ENCODE peak calls at places on chromosomes 12 and 14, in six cellular contexts. W is fibroblast of mammary gland; X is lower lobe of right lung; Y is psoas muscle; U is mucosa of descending colon; I is stimulated activated CD8-positive, alpha-beta memory T cell treated with anti-CD3 and anti-CD28 coated beads, Interleukin-12 subunit alpha, Interleukin-12 subunit beta, amount 100 ng/mL, for 1 hour. M is an unnamed sample.

GRCh38 chr14:24607081-24607480 is 2.4 kb downstream of the GZMH start:
- DNase-seq in W (no peak), I (no peak), Y (no peak), U (no peak), X (no peak), M (no peak)

GRCh38 chr12:122958198-122958888 is 7.9 kb downstream of the ABCB9 start:
- DNase-seq in X (no peak), Y (no peak), U (no peak), W (peak), I (no peak), M (no peak)

GRCh38 chr12:132278421-132279183 is 50.8 kb downstream of the GALNT9 start:
- DNase-seq in I (no peak), U (no peak), X (peak), W (no peak), Y (no peak), M (no peak)

GRCh38 chr14:70515796-70516195 is 19.0 kb downstream of the ADAM20 start:
- DNase-seq in Y (no peak), X (no peak), U (no peak), W (peak), I (no peak), M (no peak)

GRCh38 chr14:102086972-102087761 is at the start of gene HSP90AA1:
- DNase-seq in X (peak), Y (peak), I (peak), U (peak), W (peak), M (peak)

GRCh38 chr12:75260316-75260715 is 50.7 kb upstream of the KCNC2 start:
- DNase-seq in W (no peak), Y (no peak), U (no peak), I (no peak), X (no peak), M (no peak)

GRCh38 chr12:82176761-82177490 is 181.3 kb downstream of the CCDC59 start:
- DNase-seq in W (no peak), I (no peak), Y (no peak), U (no peak), X (no peak), M (no peak)

GRCh38 chr14:23831591-23831990 is 122.0 kb upstream of the DHRS4 start:
- DNase-seq in U (no peak), Y (no peak), X (peak), I (no peak), W (no peak), M (no peak)

GRCh38 chr12:22395666-22396065 is 61.2 kb upstream of the ST8SIA1 start:
- DNase-seq in I (no peak), U (no peak), W (no peak), X (no peak), Y (no peak), M (no peak)

GRCh38 chr12:96431067-96431466 is 30.8 kb upstream of the CDK17 start:
- DNase-seq in U (no peak), I (no peak), Y (no peak), X (no peak), W (no peak), M (no peak)

GRCh38 chr12:1634149-1634548 is 5.1 kb downstream of the WNT5B start:
- DNase-seq in U (no peak), Y (no peak), W (no peak), I (no peak), X (no peak), M (no peak)

GRCh38 chr12:132438139-132438700 is 51.7 kb upstream of the FBRSL1 start:
- DNase-seq in I (no peak), U (no peak), W (no peak), X (no peak), Y (no peak), M (no peak)

GRCh38 chr14:103125098-103126070 is 2.1 kb downstream of the TNFAIP2 start:
- DNase-seq in X (no peak), Y (peak), U (no peak), W (no peak), I (no peak), M (no peak)

GRCh38 chr14:103104654-103105511 is 10.4 kb downstream of the EXOC3L4 start:
- DNase-seq in I (peak), Y (peak), U (peak), W (peak), X (peak), M (no peak)

GRCh38 chr12:53118771-53119300 is 15.6 kb downstream of the SOAT2 start:
- DNase-seq in W (no peak), X (no peak), U (no peak), I (no peak), Y (no peak), M (no peak)

GRCh38 chr14:59591641-59592040 is 15.0 kb upstream of the CCDC175 start:
- DNase-seq in U (no peak), I (no peak), X (no peak), Y (no peak), W (no peak), M (no peak)

GRCh38 chr12:31586703-31587102 is 4.2 kb downstream of the DENND5B start:
- DNase-seq in I (no peak), W (no peak), U (no peak), X (no peak), Y (no peak), M (no peak)

GRCh38 chr12:33223956-33224355 is 215.7 kb downstream of the SYT10 start:
- DNase-seq in U (no peak), W (no peak), X (no peak), I (no peak), Y (no peak), M (no peak)

GRCh38 chr14:75562048-75562447 is 16.4 kb upstream of the FLVCR2 start:
- DNase-seq in U (no peak), X (no peak), I (no peak), W (no peak), Y (no peak), M (no peak)

GRCh38 chr14:31479026-31479425 is 8.8 kb downstream of the GPR33 start:
- DNase-seq in W (no peak), Y (no peak), I (no peak), U (no peak), X (no peak), M (no peak)

M was measured in thoracic aorta.